ENCODE peak calls at places on chromosomes 6 and 20, in four cellular contexts. Y is H9, P is mesendoderm, T is H1. N is an unnamed sample.
A peak's percentile ranks its signal among the peaks of the same experiment; 100 is the strongest.

GRCh38 chr6:43729537-43729936 is 40.5 kb upstream of the VEGFA start:
- DNase-seq in Y (no peak), P (no peak), T (no peak), N (no peak)

GRCh38 chr20:41133709-41134361 is 3.5 kb upstream of the PLCG1 start:
- DNase-seq in Y (no peak), P (no peak), T (no peak), N (peak; percentile 18)

GRCh38 chr6:79713701-79714322 is 82.7 kb downstream of the SH3BGRL2 start:
- DNase-seq in Y (peak; percentile 41), P (peak; percentile 48), T (no peak), N (peak; percentile 50)

GRCh38 chr6:11132191-11132590 is 20.7 kb upstream of the ERVFRD-1 start:
- DNase-seq in Y (no peak), P (no peak), T (no peak), N (no peak)

GRCh38 chr20:54025166-54025835 is 45.1 kb downstream of the BCAS1 start:
- DNase-seq in Y (no peak), P (peak; percentile 45), T (no peak), N (no peak)

GRCh38 chr20:61958773-61959172 is 106.9 kb downstream of the TAF4 start:
- DNase-seq in Y (no peak), P (no peak), T (no peak), N (no peak)

GRCh38 chr20:4059631-4060030 is 44.3 kb upstream of the RNF24 start:
- DNase-seq in Y (no peak), P (no peak), T (no peak), N (no peak)

GRCh38 chr6:141914646-141915045 is 218.1 kb upstream of the GJE1 start:
- DNase-seq in Y (no peak), P (no peak), T (no peak), N (peak; percentile 7)

GRCh38 chr6:144350176-144350575 is 65.0 kb downstream of the UTRN start:
- DNase-seq in Y (no peak), P (no peak), T (no peak), N (no peak)

GRCh38 chr6:38510205-38510604 is 129.5 kb downstream of the BTBD9 start:
- DNase-seq in Y (no peak), P (no peak), T (no peak), N (peak; percentile 73)

GRCh38 chr6:108167449-108167903 is 1.7 kb downstream of the NR2E1 start:
- DNase-seq in Y (peak; percentile 74), P (peak; percentile 89), T (no peak), N (no peak)
- H4K5ac ChIP-seq in Y (no peak overlapping the region), P (no peak overlapping the region), T (no peak overlapping the region), N (no peak overlapping the region)

GRCh38 chr20:10792291-10792690 is 118.5 kb upstream of the JAG1 start:
- DNase-seq in Y (no peak), P (no peak), T (no peak), N (no peak)

GRCh38 chr20:10795286-10796026 is 121.7 kb upstream of the JAG1 start:
- DNase-seq in Y (no peak), P (no peak), T (no peak), N (no peak)

GRCh38 chr20:10793741-10794140 is 119.9 kb upstream of the JAG1 start:
- DNase-seq in Y (peak; percentile 48), P (no peak), T (no peak), N (no peak)

GRCh38 chr20:10798811-10799210 is 125.0 kb upstream of the JAG1 start:
- DNase-seq in Y (no peak), P (no peak), T (no peak), N (peak; percentile 33)

GRCh38 chr20:10794765-10795164 is 121.0 kb upstream of the JAG1 start:
- DNase-seq in Y (no peak), P (no peak), T (no peak), N (no peak)
- H2AK5ac ChIP-seq in Y (no peak overlapping the region), P (no peak overlapping the region), T (no peak overlapping the region), N (no peak overlapping the region)

DNA sequence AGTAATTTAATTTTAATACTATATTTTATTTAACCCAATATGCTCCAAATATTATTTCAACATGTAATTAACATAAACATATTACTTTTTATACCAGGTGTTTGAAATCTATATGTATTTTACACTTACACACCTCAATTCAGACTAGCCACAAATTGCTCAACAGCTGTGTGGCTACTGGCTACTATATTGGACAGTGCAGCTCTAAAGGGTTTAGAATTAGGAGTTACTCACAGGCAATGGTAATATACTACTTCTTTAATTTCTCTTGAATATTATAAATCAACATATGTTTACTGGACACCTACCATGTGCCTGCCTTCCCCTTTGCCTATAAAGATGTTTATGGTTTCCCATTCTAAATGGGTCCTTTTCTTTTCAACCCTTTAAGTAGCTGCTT is 2.3 kb downstream of the MTRF1L start:
- DNase-seq in Y (no peak), P (no peak), T (no peak), N (no peak)
- H4K5ac ChIP-seq in Y (no peak overlapping the region), P (no peak overlapping the region), T (no peak overlapping the region), N (no peak overlapping the region)

GRCh38 chr6:26122005-26122388 is 34.8 kb downstream of the HFE start:
- DNase-seq in Y (no peak), P (no peak), T (no peak), N (no peak)
- H2AK5ac ChIP-seq in Y (no peak overlapping the region), P (no peak overlapping the region), T (no peak overlapping the region), N (no peak overlapping the region)

GRCh38 chr6:4212588-4212987 is 77.2 kb upstream of the ECI2 start:
- DNase-seq in Y (no peak), P (no peak), T (no peak), N (no peak)
- H4K5ac ChIP-seq in Y (no peak overlapping the region), P (no peak overlapping the region), T (no peak overlapping the region), N (no peak overlapping the region)

GRCh38 chr6:131968672-131969071 is 17.5 kb upstream of the CCN2 start:
- DNase-seq in Y (no peak), P (no peak), T (no peak), N (no peak)
- H2AK5ac ChIP-seq in Y (no peak overlapping the region), P (no peak overlapping the region), T (no peak overlapping the region), N (no peak overlapping the region)

GRCh38 chr6:157283900-157284737 is 39.2 kb downstream of the TMEM242 start:
- DNase-seq in Y (no peak), P (no peak), T (no peak), N (no peak)

GRCh38 chr6:157287247-157287850 is 36.0 kb downstream of the TMEM242 start:
- DNase-seq in Y (no peak), P (no peak), T (no peak), N (no peak)

GRCh38 chr6:157284738-157285421 is 38.4 kb downstream of the TMEM242 start:
- DNase-seq in Y (no peak), P (no peak), T (no peak), N (no peak)

GRCh38 chr6:157283330-157283898 is 39.9 kb downstream of the TMEM242 start:
- DNase-seq in Y (no peak), P (no peak), T (no peak), N (no peak)

DNA sequence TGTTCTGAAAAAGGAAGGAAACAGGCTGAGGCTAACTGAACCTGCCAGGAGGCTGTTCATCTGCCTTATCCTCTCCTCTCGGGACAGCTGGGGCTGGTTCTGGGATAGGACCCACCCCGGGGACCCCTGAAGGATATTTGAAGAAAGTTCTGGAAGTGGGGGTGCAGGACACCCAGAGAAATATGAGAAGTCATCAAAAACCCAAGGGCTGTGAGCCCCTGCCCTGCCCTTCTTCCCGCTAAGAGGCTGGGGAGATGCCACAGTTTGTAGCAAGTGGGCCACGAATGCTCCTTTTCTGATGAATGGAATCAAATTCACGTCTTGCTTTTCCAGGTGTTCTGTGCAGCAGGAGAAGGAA is 37.9 kb downstream of the TMEM242 start:
- DNase-seq in Y (no peak), P (no peak), T (no peak), N (no peak)
- H4K5ac ChIP-seq in Y (no peak overlapping the region), P (no peak overlapping the region), T (no peak overlapping the region), N (no peak overlapping the region)

N was measured in IMR-90.